ENCODE peak calls at places on chromosomes 11 and 22, in four cellular contexts. One of them, this sample, is unnamed.

GRCh38 chr11:69985654-69986420 is 92.3 kb upstream of the ANO1 start:
- DNase-seq in cardiac fibroblast: no peak
- DNase-seq in neural crest cell: no peak
- DNase-seq in IMR-90: no peak
- DNase-seq in this sample: no peak

GRCh38 chr11:61010466-61011238 is 39.2 kb downstream of the CD6 start:
- DNase-seq in cardiac fibroblast: no peak
- DNase-seq in neural crest cell: no peak
- DNase-seq in IMR-90: no peak
- DNase-seq in this sample: no peak

GRCh38 chr11:67118059-67118766 is 850 bp upstream of the KDM2A start:
- DNase-seq in IMR-90: no peak
- DNase-seq in neural crest cell: no peak
- DNase-seq in cardiac fibroblast: peak
- DNase-seq in this sample: peak

GRCh38 chr22:41447435-41448188 is 1.0 kb upstream of the TOB2 start:
- DNase-seq in IMR-90: peak
- DNase-seq in neural crest cell: peak
- DNase-seq in cardiac fibroblast: peak
- DNase-seq in this sample: peak

GRCh38 chr11:77400775-77401469 is 73.0 kb downstream of the PAK1 start:
- DNase-seq in IMR-90: no peak
- DNase-seq in cardiac fibroblast: no peak
- DNase-seq in neural crest cell: no peak
- DNase-seq in this sample: no peak

GRCh38 chr11:87194985-87195820 is 157.5 kb downstream of the TMEM135 start:
- DNase-seq in cardiac fibroblast: no peak
- DNase-seq in IMR-90: no peak
- DNase-seq in neural crest cell: no peak
- DNase-seq in this sample: no peak

GRCh38 chr22:22486132-22486899 is 22.2 kb downstream of the ZNF280B start:
- DNase-seq in IMR-90: no peak
- DNase-seq in neural crest cell: no peak
- DNase-seq in cardiac fibroblast: no peak
- DNase-seq in this sample: no peak

GRCh38 chr11:61598886-61599868 is 18.3 kb upstream of the SYT7 start:
- DNase-seq in neural crest cell: no peak
- DNase-seq in IMR-90: peak
- DNase-seq in cardiac fibroblast: peak
- DNase-seq in this sample: peak

GRCh38 chr11:296976-297665 is 2.2 kb downstream of the IFITM5 start:
- DNase-seq in IMR-90: no peak
- DNase-seq in cardiac fibroblast: no peak
- DNase-seq in neural crest cell: no peak
- DNase-seq in this sample: peak

GRCh38 chr11:11016123-11016522 is 158.3 kb upstream of the ZBED5 start:
- DNase-seq in cardiac fibroblast: no peak
- DNase-seq in IMR-90: no peak
- DNase-seq in neural crest cell: no peak
- DNase-seq in this sample: no peak

GRCh38 chr11:57599381-57599780 is 1.9 kb downstream of the SERPING1 start:
- DNase-seq in neural crest cell: no peak
- DNase-seq in cardiac fibroblast: no peak
- DNase-seq in IMR-90: no peak
- DNase-seq in this sample: no peak

GRCh38 chr11:128338806-128339205 is 248.6 kb downstream of the ETS1 start:
- DNase-seq in IMR-90: peak
- DNase-seq in neural crest cell: no peak
- DNase-seq in cardiac fibroblast: no peak
- DNase-seq in this sample: no peak

GRCh38 chr11:12285811-12286222 is 91.6 kb upstream of the PARVA start:
- DNase-seq in neural crest cell: no peak
- DNase-seq in cardiac fibroblast: no peak
- DNase-seq in IMR-90: peak
- DNase-seq in this sample: no peak

GRCh38 chr11:100816823-100817222 is 129.7 kb downstream of the ARHGAP42 start:
- DNase-seq in IMR-90: peak
- DNase-seq in cardiac fibroblast: no peak
- DNase-seq in neural crest cell: no peak
- DNase-seq in this sample: no peak

GRCh38 chr11:131674051-131674755 is 303.8 kb downstream of the NTM start:
- DNase-seq in neural crest cell: peak
- DNase-seq in cardiac fibroblast: peak
- DNase-seq in IMR-90: peak
- DNase-seq in this sample: peak

GRCh38 chr11:206516-207212 is 535 bp downstream of the BET1L start:
- DNase-seq in IMR-90: no peak
- DNase-seq in cardiac fibroblast: no peak
- DNase-seq in neural crest cell: no peak
- DNase-seq in this sample: no peak

GRCh38 chr11:74373382-74373781 is 24.9 kb downstream of the PGM2L1 start:
- DNase-seq in neural crest cell: no peak
- DNase-seq in cardiac fibroblast: no peak
- DNase-seq in IMR-90: peak
- DNase-seq in this sample: no peak

GRCh38 chr11:110430267-110431211 is 791 bp downstream of the FDX1 start:
- DNase-seq in cardiac fibroblast: peak
- DNase-seq in IMR-90: peak
- DNase-seq in neural crest cell: peak
- DNase-seq in this sample: no peak

GRCh38 chr22:20773793-20774212 is at the start of gene SERPIND1:
- DNase-seq in IMR-90: no peak
- DNase-seq in cardiac fibroblast: no peak
- DNase-seq in neural crest cell: no peak
- DNase-seq in this sample: no peak

GRCh38 chr11:133951484-133952198 is 5.1 kb downstream of the IGSF9B start:
- DNase-seq in cardiac fibroblast: peak
- DNase-seq in IMR-90: peak
- DNase-seq in neural crest cell: no peak
- DNase-seq in this sample: peak

GRCh38 chr22:49583341-49583740 is 244.3 kb downstream of the BRD1 start:
- DNase-seq in neural crest cell: no peak
- DNase-seq in IMR-90: no peak
- DNase-seq in cardiac fibroblast: no peak
- DNase-seq in this sample: no peak

GRCh38 chr22:24441406-24442351 is 14.3 kb downstream of the ADORA2A start:
- DNase-seq in IMR-90: no peak
- DNase-seq in neural crest cell: no peak
- DNase-seq in cardiac fibroblast: no peak
- DNase-seq in this sample: peak

GRCh38 chr11:118883368-118884071 is at the start of gene CXCR5:
- DNase-seq in neural crest cell: no peak
- DNase-seq in IMR-90: peak
- DNase-seq in cardiac fibroblast: no peak
- DNase-seq in this sample: no peak

GRCh38 chr11:34223021-34223813 is 117.8 kb downstream of the NAT10 start:
- DNase-seq in cardiac fibroblast: peak
- DNase-seq in neural crest cell: no peak
- DNase-seq in IMR-90: peak
- DNase-seq in this sample: no peak

GRCh38 chr11:2685566-2686359 is 14.0 kb downstream of the KCNQ1OT1 start:
- DNase-seq in IMR-90: no peak
- DNase-seq in cardiac fibroblast: no peak
- DNase-seq in neural crest cell: no peak
- DNase-seq in this sample: no peak

GRCh38 chr11:112106070-112106469 is 19.4 kb downstream of the SDHD start:
- DNase-seq in cardiac fibroblast: no peak
- DNase-seq in neural crest cell: no peak
- DNase-seq in IMR-90: no peak
- DNase-seq in this sample: no peak

GRCh38 chr22:30730351-30730750 is 35.7 kb downstream of the OSBP2 start:
- DNase-seq in cardiac fibroblast: no peak
- DNase-seq in IMR-90: peak
- DNase-seq in neural crest cell: no peak
- DNase-seq in this sample: no peak

GRCh38 chr11:13465909-13466371 is 2.9 kb upstream of the BTBD10 start:
- DNase-seq in neural crest cell: no peak
- DNase-seq in IMR-90: peak
- DNase-seq in cardiac fibroblast: peak
- DNase-seq in this sample: no peak

GRCh38 chr22:23718371-23719165 is 27.8 kb downstream of the RGL4 start:
- DNase-seq in cardiac fibroblast: no peak
- DNase-seq in IMR-90: no peak
- DNase-seq in neural crest cell: no peak
- DNase-seq in this sample: no peak

This sample was measured in glutamatergic neuron.